ENCODE peak calls at places on chromosomes 12 and 14, in six cellular contexts. Y, H, Z, F, M and R are unnamed samples.

GRCh38 chr12:27309995-27310315 is 22.7 kb upstream of the BMAL2 start:
- DNase-seq in F (no peak), M (no peak), Y (no peak), Z (no peak), H (no peak), R (no peak)

GRCh38 chr14:73825551-73826188 is 26.0 kb upstream of the PTGR2 start:
- DNase-seq in F (peak; percentile 91), H (peak; percentile 93), Y (peak; percentile 94), Z (peak; percentile 91), M (peak; percentile 63), R (peak; percentile 96)

GRCh38 chr12:112419269-112420133 is 754 bp downstream of the PTPN11 start:
- DNase-seq in Y (peak; percentile 53), H (peak; percentile 81), F (peak; percentile 63), Z (peak; percentile 79), M (peak; percentile 80), R (peak; percentile 78)

GRCh38 chr14:73162271-73162670 is 26.0 kb downstream of the PSEN1 start:
- DNase-seq in H (no peak), M (no peak), Y (no peak), F (no peak), Z (no peak), R (no peak)

GRCh38 chr12:51874013-51874412 is 13.9 kb upstream of the ANKRD33 start:
- DNase-seq in Y (no peak), F (no peak), H (no peak), Z (no peak), M (no peak), R (no peak)

GRCh38 chr12:11228268-11228879 is 41.1 kb downstream of the PRB3 start:
- DNase-seq in F (no peak), M (peak; percentile 61), Y (peak; percentile 48), H (peak; percentile 36), Z (peak; percentile 76), R (no peak)

GRCh38 chr12:124700810-124701594 is 133.6 kb upstream of the NCOR2 start:
- DNase-seq in H (peak; percentile 54), Y (no peak), Z (peak; percentile 35), M (peak; percentile 51), F (no peak), R (peak; percentile 80)

GRCh38 chr12:65881965-65882413 is 57.7 kb downstream of the HMGA2 start:
- DNase-seq in Z (peak; percentile 31), M (no peak), H (peak; percentile 79), F (peak; percentile 83), Y (no peak), R (peak; percentile 92)

GRCh38 chr14:105908481-105908911 is 382.1 kb downstream of the TMEM121 start:
- DNase-seq in M (no peak), Z (no peak), F (no peak), Y (peak; percentile 91), H (no peak), R (no peak)

GRCh38 chr14:23160924-23161522 is 22.4 kb downstream of the SLC7A8 start:
- DNase-seq in Z (no peak), Y (no peak), H (peak; percentile 85), M (peak; percentile 91), F (no peak), R (no peak)

GRCh38 chr14:34043627-34044372 is 92.9 kb upstream of the EGLN3 start:
- DNase-seq in F (no peak), M (peak; percentile 90), Y (no peak), Z (no peak), H (peak; percentile 7), R (no peak)

GRCh38 chr14:20714593-20715250 is 26.2 kb downstream of the ANG start:
- DNase-seq in Z (no peak), F (peak; percentile 77), M (peak; percentile 88), H (peak; percentile 93), Y (no peak), R (peak; percentile 87)